ENCODE peak calls at places on chromosomes 5 and 9, in four cellular contexts. One of them, this sample, is unnamed.

GRCh38 chr5:69206528-69207190 is 17.3 kb downstream of the CENPH start:
- DNase-seq in kidney: no peak
- DNase-seq in astrocyte of the spinal cord: peak
- DNase-seq in fibroblast of lung: peak
- DNase-seq in this sample: no peak

GRCh38 chr5:41787257-41787656 is 83.0 kb downstream of the OXCT1 start:
- DNase-seq in astrocyte of the spinal cord: no peak
- DNase-seq in fibroblast of lung: no peak
- DNase-seq in kidney: no peak
- DNase-seq in this sample: no peak

GRCh38 chr5:159923008-159923407 is 6.7 kb downstream of the ADRA1B start:
- DNase-seq in kidney: no peak
- DNase-seq in astrocyte of the spinal cord: no peak
- DNase-seq in fibroblast of lung: no peak
- DNase-seq in this sample: no peak

GRCh38 chr5:65854931-65855330 is 71.4 kb upstream of the ERBIN start:
- DNase-seq in fibroblast of lung: peak
- DNase-seq in kidney: no peak
- DNase-seq in astrocyte of the spinal cord: no peak
- DNase-seq in this sample: no peak

GRCh38 chr9:124257865-124258764 is at the start of gene NEK6:
- DNase-seq in fibroblast of lung: peak
- DNase-seq in astrocyte of the spinal cord: no peak
- DNase-seq in kidney: peak
- DNase-seq in this sample: no peak

GRCh38 chr9:38079410-38080105 is 10.5 kb upstream of the SHB start:
- DNase-seq in astrocyte of the spinal cord: peak
- DNase-seq in fibroblast of lung: peak
- DNase-seq in kidney: peak
- DNase-seq in this sample: peak

GRCh38 chr5:37938086-37938852 is 98.4 kb upstream of the GDNF start:
- DNase-seq in fibroblast of lung: no peak
- DNase-seq in kidney: no peak
- DNase-seq in astrocyte of the spinal cord: no peak
- DNase-seq in this sample: no peak

GRCh38 chr9:26673276-26673675 is 219.3 kb downstream of the CAAP1 start:
- DNase-seq in fibroblast of lung: no peak
- DNase-seq in kidney: no peak
- DNase-seq in astrocyte of the spinal cord: no peak
- DNase-seq in this sample: no peak

GRCh38 chr5:57842376-57843015 is 359.9 kb upstream of the ACTBL2 start:
- DNase-seq in astrocyte of the spinal cord: no peak
- DNase-seq in fibroblast of lung: peak
- DNase-seq in kidney: no peak
- DNase-seq in this sample: no peak

GRCh38 chr9:69250681-69251080 is 74.3 kb upstream of the ENTREP1 start:
- DNase-seq in fibroblast of lung: no peak
- DNase-seq in kidney: no peak
- DNase-seq in astrocyte of the spinal cord: no peak
- DNase-seq in this sample: no peak

GRCh38 chr9:111271481-111272080 is 58.4 kb downstream of the OR2K2 start:
- DNase-seq in astrocyte of the spinal cord: peak
- DNase-seq in kidney: no peak
- DNase-seq in fibroblast of lung: peak
- DNase-seq in this sample: peak

GRCh38 chr9:129765764-129766317 is 13.0 kb upstream of the PTGES start:
- DNase-seq in kidney: no peak
- DNase-seq in astrocyte of the spinal cord: no peak
- DNase-seq in fibroblast of lung: no peak
- DNase-seq in this sample: no peak

GRCh38 chr9:81868145-81868544 is 60.1 kb upstream of the SPATA31D4 start:
- DNase-seq in astrocyte of the spinal cord: peak
- DNase-seq in kidney: no peak
- DNase-seq in fibroblast of lung: peak
- DNase-seq in this sample: no peak

GRCh38 chr9:68780735-68781134 is 75.7 kb downstream of the PIP5K1B start:
- DNase-seq in fibroblast of lung: peak
- DNase-seq in kidney: no peak
- DNase-seq in astrocyte of the spinal cord: peak
- DNase-seq in this sample: no peak

GRCh38 chr5:28576022-28576421 is 1537.6 kb upstream of the CDH9 start:
- DNase-seq in astrocyte of the spinal cord: peak
- DNase-seq in fibroblast of lung: peak
- DNase-seq in kidney: no peak
- DNase-seq in this sample: peak

GRCh38 chr9:109806506-109807115 is 26.6 kb downstream of the PALM2AKAP2 start:
- DNase-seq in kidney: no peak
- DNase-seq in fibroblast of lung: peak
- DNase-seq in astrocyte of the spinal cord: peak
- DNase-seq in this sample: peak

GRCh38 chr5:54535149-54535844 is 17.7 kb downstream of the SNX18 start:
- DNase-seq in fibroblast of lung: no peak
- DNase-seq in kidney: no peak
- DNase-seq in astrocyte of the spinal cord: no peak
- DNase-seq in this sample: no peak

GRCh38 chr9:71762900-71763653 is 5.2 kb downstream of the CEMIP2 start:
- DNase-seq in astrocyte of the spinal cord: peak
- DNase-seq in kidney: no peak
- DNase-seq in fibroblast of lung: peak
- DNase-seq in this sample: no peak

GRCh38 chr9:17021379-17021970 is 113.4 kb upstream of the CNTLN start:
- DNase-seq in kidney: no peak
- DNase-seq in fibroblast of lung: peak
- DNase-seq in astrocyte of the spinal cord: peak
- DNase-seq in this sample: peak

GRCh38 chr5:93956006-93956405 is 214.6 kb upstream of the POU5F2 start:
- DNase-seq in kidney: no peak
- DNase-seq in fibroblast of lung: no peak
- DNase-seq in astrocyte of the spinal cord: no peak
- DNase-seq in this sample: no peak

GRCh38 chr5:162334944-162335343 is 267.4 kb downstream of the GABRG2 start:
- DNase-seq in astrocyte of the spinal cord: no peak
- DNase-seq in kidney: no peak
- DNase-seq in fibroblast of lung: no peak
- DNase-seq in this sample: no peak

GRCh38 chr9:127129718-127130085 is 7.3 kb upstream of the ANGPTL2 start:
- DNase-seq in fibroblast of lung: no peak
- DNase-seq in astrocyte of the spinal cord: no peak
- DNase-seq in kidney: no peak
- DNase-seq in this sample: no peak

GRCh38 chr5:178284095-178284675 is 51.6 kb upstream of the PHYKPL start:
- DNase-seq in astrocyte of the spinal cord: peak
- DNase-seq in fibroblast of lung: no peak
- DNase-seq in kidney: no peak
- DNase-seq in this sample: no peak

GRCh38 chr9:107242073-107243063 is 40.7 kb upstream of the RAD23B start:
- DNase-seq in astrocyte of the spinal cord: peak
- DNase-seq in fibroblast of lung: peak
- DNase-seq in kidney: no peak
- DNase-seq in this sample: no peak

GRCh38 chr5:80406980-80407734 is 707 bp upstream of the ZFYVE16 start:
- DNase-seq in fibroblast of lung: no peak
- DNase-seq in kidney: no peak
- DNase-seq in astrocyte of the spinal cord: no peak
- DNase-seq in this sample: peak

GRCh38 chr5:16411741-16412455 is 53.7 kb downstream of the ZNF622 start:
- DNase-seq in fibroblast of lung: peak
- DNase-seq in astrocyte of the spinal cord: no peak
- DNase-seq in kidney: no peak
- DNase-seq in this sample: no peak

GRCh38 chr5:124871299-124871698 is 124.9 kb upstream of the ZNF608 start:
- DNase-seq in astrocyte of the spinal cord: peak
- DNase-seq in kidney: no peak
- DNase-seq in fibroblast of lung: peak
- DNase-seq in this sample: no peak

GRCh38 chr5:172834570-172835245 is 657 bp downstream of the ERGIC1 start:
- DNase-seq in kidney: peak
- DNase-seq in fibroblast of lung: no peak
- DNase-seq in astrocyte of the spinal cord: no peak
- DNase-seq in this sample: no peak

GRCh38 chr9:92095236-92095635 is 20.0 kb downstream of the SPTLC1 start:
- DNase-seq in fibroblast of lung: no peak
- DNase-seq in kidney: no peak
- DNase-seq in astrocyte of the spinal cord: no peak
- DNase-seq in this sample: no peak

GRCh38 chr5:94793113-94793815 is 174.8 kb downstream of the SLF1 start:
- DNase-seq in kidney: no peak
- DNase-seq in astrocyte of the spinal cord: peak
- DNase-seq in fibroblast of lung: peak
- DNase-seq in this sample: peak

GRCh38 chr9:131107760-131108159 is 11.4 kb downstream of the AIF1L start:
- DNase-seq in fibroblast of lung: no peak
- DNase-seq in kidney: peak
- DNase-seq in astrocyte of the spinal cord: no peak
- DNase-seq in this sample: no peak

GRCh38 chr5:150075233-150075632 is 11.1 kb downstream of the CSF1R start:
- DNase-seq in astrocyte of the spinal cord: no peak
- DNase-seq in kidney: no peak
- DNase-seq in fibroblast of lung: no peak
- DNase-seq in this sample: no peak

GRCh38 chr9:74503219-74503618 is 6.1 kb downstream of the RORB start:
- DNase-seq in fibroblast of lung: peak
- DNase-seq in astrocyte of the spinal cord: no peak
- DNase-seq in kidney: no peak
- DNase-seq in this sample: no peak

GRCh38 chr9:8685846-8686245 is 886.3 kb upstream of the DMAC1 start:
- DNase-seq in fibroblast of lung: no peak
- DNase-seq in kidney: no peak
- DNase-seq in astrocyte of the spinal cord: no peak
- DNase-seq in this sample: no peak

GRCh38 chr5:136192015-136192525 is 892 bp downstream of the SMIM32 start:
- DNase-seq in kidney: peak
- DNase-seq in fibroblast of lung: peak
- DNase-seq in astrocyte of the spinal cord: no peak
- DNase-seq in this sample: no peak

GRCh38 chr5:61329729-61330128 is 2.3 kb upstream of the ZSWIM6 start:
- DNase-seq in kidney: no peak
- DNase-seq in astrocyte of the spinal cord: no peak
- DNase-seq in fibroblast of lung: peak
- DNase-seq in this sample: no peak
- H3K4me3 ChIP-seq in kidney: peak
- H3K4me3 ChIP-seq in astrocyte of the spinal cord: peak
- H3K4me3 ChIP-seq in fibroblast of lung: peak
- H3K4me3 ChIP-seq in this sample: peak

GRCh38 chr9:21983509-21983908 is 10.7 kb downstream of the CDKN2A start:
- DNase-seq in fibroblast of lung: no peak
- DNase-seq in kidney: no peak
- DNase-seq in astrocyte of the spinal cord: no peak
- DNase-seq in this sample: no peak
- H3K4me3 ChIP-seq in fibroblast of lung: no peak
- H3K4me3 ChIP-seq in kidney: no peak
- H3K4me3 ChIP-seq in astrocyte of the spinal cord: no peak
- H3K4me3 ChIP-seq in this sample: no peak

GRCh38 chr5:9851458-9851857 is 221.3 kb upstream of the TAS2R1 start:
- DNase-seq in kidney: no peak
- DNase-seq in fibroblast of lung: peak
- DNase-seq in astrocyte of the spinal cord: peak
- DNase-seq in this sample: peak
- H3K4me3 ChIP-seq in kidney: no peak
- H3K4me3 ChIP-seq in fibroblast of lung: no peak
- H3K4me3 ChIP-seq in astrocyte of the spinal cord: no peak
- H3K4me3 ChIP-seq in this sample: no peak

GRCh38 chr5:74243634-74244033 is 396.9 kb downstream of the ENC1 start:
- DNase-seq in astrocyte of the spinal cord: no peak
- DNase-seq in kidney: no peak
- DNase-seq in fibroblast of lung: peak
- DNase-seq in this sample: no peak

GRCh38 chr5:74242516-74242915 is 398.0 kb downstream of the ENC1 start:
- DNase-seq in fibroblast of lung: no peak
- DNase-seq in kidney: no peak
- DNase-seq in astrocyte of the spinal cord: no peak
- DNase-seq in this sample: no peak

GRCh38 chr5:74241751-74242140 is 398.8 kb downstream of the ENC1 start:
- DNase-seq in astrocyte of the spinal cord: no peak
- DNase-seq in fibroblast of lung: peak
- DNase-seq in kidney: no peak
- DNase-seq in this sample: no peak

GRCh38 chr5:74239268-74239667 is 401.3 kb downstream of the ENC1 start:
- DNase-seq in fibroblast of lung: no peak
- DNase-seq in kidney: no peak
- DNase-seq in astrocyte of the spinal cord: no peak
- DNase-seq in this sample: no peak

GRCh38 chr5:74240783-74241750 is 399.5 kb downstream of the ENC1 start:
- DNase-seq in astrocyte of the spinal cord: no peak
- DNase-seq in kidney: no peak
- DNase-seq in fibroblast of lung: no peak
- DNase-seq in this sample: no peak
- H3K4me3 ChIP-seq in astrocyte of the spinal cord: no peak
- H3K4me3 ChIP-seq in kidney: no peak
- H3K4me3 ChIP-seq in fibroblast of lung: no peak
- H3K4me3 ChIP-seq in this sample: no peak

GRCh38 chr9:99185328-99185632 is 36.5 kb downstream of the ALG2 start:
- DNase-seq in kidney: no peak
- DNase-seq in fibroblast of lung: no peak
- DNase-seq in astrocyte of the spinal cord: no peak
- DNase-seq in this sample: no peak
- H3K4me3 ChIP-seq in kidney: peak
- H3K4me3 ChIP-seq in fibroblast of lung: no peak
- H3K4me3 ChIP-seq in astrocyte of the spinal cord: no peak
- H3K4me3 ChIP-seq in this sample: no peak

GRCh38 chr5:2007906-2008437 is 125.2 kb upstream of the IRX4 start:
- DNase-seq in kidney: no peak
- DNase-seq in fibroblast of lung: no peak
- DNase-seq in astrocyte of the spinal cord: no peak
- DNase-seq in this sample: no peak
- H3K4me3 ChIP-seq in kidney: no peak
- H3K4me3 ChIP-seq in fibroblast of lung: no peak
- H3K4me3 ChIP-seq in astrocyte of the spinal cord: no peak
- H3K4me3 ChIP-seq in this sample: no peak

GRCh38 chr5:1378866-1379659 is 34.2 kb upstream of the CLPTM1L start:
- DNase-seq in fibroblast of lung: no peak
- DNase-seq in kidney: peak
- DNase-seq in astrocyte of the spinal cord: no peak
- DNase-seq in this sample: no peak
- H3K4me3 ChIP-seq in fibroblast of lung: no peak
- H3K4me3 ChIP-seq in kidney: no peak
- H3K4me3 ChIP-seq in astrocyte of the spinal cord: no peak
- H3K4me3 ChIP-seq in this sample: no peak